ENCODE peak calls at places on chromosomes 11 and 22, in five cellular contexts. One of them, this sample, is unnamed.

GRCh38 chr22:22882033-22882717 is 5.4 kb upstream of the IGLL5 start:
- DNase-seq in NCI-H2081 treated with DMSO at 0.1 percent for 48 hours: no peak
- DNase-seq in stimulated activated CD4-positive, alpha-beta T cell treated with anti-CD3 and anti-CD28 coated beads, Interleukin-1b, Interleukin-23, amount 100 ng/mL, for 1 hour: no peak
- DNase-seq in BJ: no peak
- DNase-seq in activated CD4-positive, alpha-beta T cell treated with anti-CD3 and anti-CD28 coated beads, Interleukin-2, amount 50 U/mL, for 4 hours: no peak
- DNase-seq in this sample: no peak

GRCh38 chr11:126991596-126991995 is 9.0 kb downstream of the KIRREL3 start:
- DNase-seq in stimulated activated CD4-positive, alpha-beta T cell treated with anti-CD3 and anti-CD28 coated beads, Interleukin-1b, Interleukin-23, amount 100 ng/mL, for 1 hour: no peak
- DNase-seq in BJ: no peak
- DNase-seq in NCI-H2081 treated with DMSO at 0.1 percent for 48 hours: no peak
- DNase-seq in activated CD4-positive, alpha-beta T cell treated with anti-CD3 and anti-CD28 coated beads, Interleukin-2, amount 50 U/mL, for 4 hours: no peak
- DNase-seq in this sample: peak

GRCh38 chr11:12786891-12787290 is 112.7 kb downstream of the TEAD1 start:
- DNase-seq in NCI-H2081 treated with DMSO at 0.1 percent for 48 hours: no peak
- DNase-seq in activated CD4-positive, alpha-beta T cell treated with anti-CD3 and anti-CD28 coated beads, Interleukin-2, amount 50 U/mL, for 4 hours: no peak
- DNase-seq in BJ: no peak
- DNase-seq in stimulated activated CD4-positive, alpha-beta T cell treated with anti-CD3 and anti-CD28 coated beads, Interleukin-1b, Interleukin-23, amount 100 ng/mL, for 1 hour: no peak
- DNase-seq in this sample: no peak

GRCh38 chr11:120985718-120986569 is 38.0 kb upstream of the TBCEL start:
- DNase-seq in stimulated activated CD4-positive, alpha-beta T cell treated with anti-CD3 and anti-CD28 coated beads, Interleukin-1b, Interleukin-23, amount 100 ng/mL, for 1 hour: no peak
- DNase-seq in NCI-H2081 treated with DMSO at 0.1 percent for 48 hours: no peak
- DNase-seq in BJ: no peak
- DNase-seq in activated CD4-positive, alpha-beta T cell treated with anti-CD3 and anti-CD28 coated beads, Interleukin-2, amount 50 U/mL, for 4 hours: peak
- DNase-seq in this sample: peak

GRCh38 chr22:28768701-28769393 is 3.6 kb upstream of the CCDC117 start:
- DNase-seq in stimulated activated CD4-positive, alpha-beta T cell treated with anti-CD3 and anti-CD28 coated beads, Interleukin-1b, Interleukin-23, amount 100 ng/mL, for 1 hour: no peak
- DNase-seq in activated CD4-positive, alpha-beta T cell treated with anti-CD3 and anti-CD28 coated beads, Interleukin-2, amount 50 U/mL, for 4 hours: no peak
- DNase-seq in NCI-H2081 treated with DMSO at 0.1 percent for 48 hours: no peak
- DNase-seq in BJ: no peak
- DNase-seq in this sample: no peak

GRCh38 chr11:76795936-76796441 is 12.8 kb downstream of the TSKU start:
- DNase-seq in BJ: no peak
- DNase-seq in stimulated activated CD4-positive, alpha-beta T cell treated with anti-CD3 and anti-CD28 coated beads, Interleukin-1b, Interleukin-23, amount 100 ng/mL, for 1 hour: no peak
- DNase-seq in activated CD4-positive, alpha-beta T cell treated with anti-CD3 and anti-CD28 coated beads, Interleukin-2, amount 50 U/mL, for 4 hours: no peak
- DNase-seq in NCI-H2081 treated with DMSO at 0.1 percent for 48 hours: no peak
- DNase-seq in this sample: no peak

GRCh38 chr11:62542750-62543567 is 3.6 kb downstream of the AHNAK start:
- DNase-seq in BJ: no peak
- DNase-seq in NCI-H2081 treated with DMSO at 0.1 percent for 48 hours: no peak
- DNase-seq in stimulated activated CD4-positive, alpha-beta T cell treated with anti-CD3 and anti-CD28 coated beads, Interleukin-1b, Interleukin-23, amount 100 ng/mL, for 1 hour: peak
- DNase-seq in activated CD4-positive, alpha-beta T cell treated with anti-CD3 and anti-CD28 coated beads, Interleukin-2, amount 50 U/mL, for 4 hours: peak
- DNase-seq in this sample: peak

GRCh38 chr11:598005-598680 is 17.6 kb downstream of the IRF7 start:
- DNase-seq in stimulated activated CD4-positive, alpha-beta T cell treated with anti-CD3 and anti-CD28 coated beads, Interleukin-1b, Interleukin-23, amount 100 ng/mL, for 1 hour: no peak
- DNase-seq in NCI-H2081 treated with DMSO at 0.1 percent for 48 hours: no peak
- DNase-seq in BJ: no peak
- DNase-seq in activated CD4-positive, alpha-beta T cell treated with anti-CD3 and anti-CD28 coated beads, Interleukin-2, amount 50 U/mL, for 4 hours: no peak
- DNase-seq in this sample: no peak

GRCh38 chr11:47714554-47715081 is 551 bp downstream of the AGBL2 start:
- DNase-seq in NCI-H2081 treated with DMSO at 0.1 percent for 48 hours: no peak
- DNase-seq in stimulated activated CD4-positive, alpha-beta T cell treated with anti-CD3 and anti-CD28 coated beads, Interleukin-1b, Interleukin-23, amount 100 ng/mL, for 1 hour: no peak
- DNase-seq in activated CD4-positive, alpha-beta T cell treated with anti-CD3 and anti-CD28 coated beads, Interleukin-2, amount 50 U/mL, for 4 hours: peak
- DNase-seq in BJ: no peak
- DNase-seq in this sample: peak

This sample was measured in AG08395.